ENCODE peak calls at places on chromosomes 11 and 22, in four cellular contexts. H is lung, I is foreskin fibroblast, Q is tibial artery. T is an unnamed sample.

GRCh38 chr11:1503708-1504104 is 17.1 kb upstream of the MOB2 start:
- DNase-seq in H (no peak), I (no peak), Q (no peak), T (no peak)

GRCh38 chr11:88345408-88345807 is 7.9 kb upstream of the CTSC start:
- DNase-seq in H (no peak), I (no peak), Q (no peak), T (no peak)

GRCh38 chr11:90133560-90134145 is 810 bp upstream of the NAALAD2 start:
- DNase-seq in H (no peak), I (no peak), Q (no peak), T (no peak)

GRCh38 chr22:46043816-46044717 is 67.1 kb upstream of the WNT7B start:
- DNase-seq in H (no peak), I (peak; percentile 64), Q (peak; percentile 47), T (no peak)

GRCh38 chr11:129115652-129116585 is 76.2 kb downstream of the ARHGAP32 start:
- DNase-seq in H (no peak), I (peak; percentile 59), Q (no peak), T (no peak)

GRCh38 chr11:43360361-43361032 is 1.8 kb downstream of the TTC17 start:
- DNase-seq in H (no peak), I (peak; percentile 54), Q (no peak), T (no peak)

GRCh38 chr11:110433393-110434333 is 3.9 kb downstream of the FDX1 start:
- DNase-seq in H (no peak), I (peak; percentile 41), Q (no peak), T (no peak)

GRCh38 chr11:779120-779954 is 2.0 kb upstream of the GATD1 start:
- DNase-seq in H (no peak), I (no peak), Q (no peak), T (no peak)

GRCh38 chr11:48169706-48170105 is 46.9 kb upstream of the OR4B1 start:
- DNase-seq in H (no peak), I (no peak), Q (no peak), T (no peak)

GRCh38 chr11:37786214-37786755 is 1188.2 kb upstream of the RAG2 start:
- DNase-seq in H (no peak), I (peak; percentile 79), Q (no peak), T (no peak)

GRCh38 chr11:83006877-83007330 is 64.8 kb downstream of the RAB30 start:
- DNase-seq in H (no peak), I (no peak), Q (no peak), T (peak; percentile 46)

GRCh38 chr11:131658414-131658813 is 288.0 kb downstream of the NTM start:
- DNase-seq in H (no peak), I (no peak), Q (no peak), T (no peak)

GRCh38 chr22:29555065-29555644 is 1.6 kb upstream of the THOC5 start:
- DNase-seq in H (no peak), I (peak; percentile 58), Q (no peak), T (no peak)

GRCh38 chr11:47980093-47980906 is at the start of gene PTPRJ:
- DNase-seq in H (peak; percentile 56), I (peak; percentile 64), Q (peak; percentile 28), T (peak; percentile 67)

GRCh38 chr11:128790200-128790599 is 76.9 kb downstream of the KCNJ1 start:
- DNase-seq in H (no peak), I (peak; percentile 34), Q (no peak), T (no peak)

GRCh38 chr11:38274031-38274430 is 1676.0 kb upstream of the RAG2 start:
- DNase-seq in H (no peak), I (no peak), Q (no peak), T (no peak)

GRCh38 chr11:10429526-10429925 is 25.5 kb upstream of the AMPD3 start:
- DNase-seq in H (no peak), I (no peak), Q (no peak), T (no peak)

DNA sequence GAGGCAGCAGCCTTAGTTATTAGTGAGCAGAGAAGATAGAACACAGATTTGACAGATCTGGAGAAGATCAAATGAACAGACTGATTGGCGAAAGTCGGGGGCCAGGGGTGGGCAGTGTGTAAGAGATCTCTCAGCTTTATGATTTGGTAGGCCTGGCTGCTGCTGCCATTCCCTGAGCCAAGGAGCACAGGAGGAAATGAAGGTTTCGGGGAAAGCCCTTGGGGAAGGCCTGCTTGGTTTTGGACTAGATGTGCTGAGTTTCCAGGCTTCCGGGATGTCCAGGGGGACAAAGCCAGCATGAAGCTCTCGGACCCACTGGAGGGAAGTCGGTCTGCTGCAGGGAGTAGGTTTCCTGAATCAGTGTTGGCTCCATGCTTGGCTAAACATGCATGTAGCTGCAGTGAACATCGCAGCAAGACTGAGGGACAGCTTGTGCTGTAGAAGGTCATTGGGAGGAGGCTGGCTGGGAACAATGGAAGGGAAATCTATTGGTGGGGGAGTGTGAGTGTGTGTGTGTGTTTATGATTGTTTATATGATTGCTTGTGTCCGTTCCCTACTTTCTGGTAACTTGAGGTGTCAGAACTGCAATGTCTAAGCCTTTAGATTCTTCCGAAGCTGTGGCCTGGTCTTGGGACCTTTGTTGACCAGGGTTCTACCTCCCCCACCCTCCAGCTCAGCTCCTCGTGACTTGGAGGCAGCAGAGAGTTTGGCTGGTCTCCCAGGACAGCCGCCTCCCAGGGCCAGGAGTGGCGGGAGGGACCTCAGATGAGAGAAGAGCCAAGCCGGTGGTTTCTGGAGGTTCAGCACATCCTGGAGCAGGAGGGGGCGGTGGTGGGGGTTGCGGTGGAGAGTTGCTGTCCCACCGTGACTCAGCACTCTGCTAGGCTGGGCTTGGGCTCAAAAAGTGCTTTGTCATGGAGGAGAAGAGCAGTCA is 4.0 kb upstream of the FTH1 start:
- DNase-seq in H (peak; percentile 97), I (peak; percentile 98), Q (peak; percentile 99), T (peak; percentile 82)
- H3K4me3 ChIP-seq in H (no peak overlapping the region), I (no peak overlapping the region), Q (peak overlapping the region; percentile 27), T (peak overlapping the region; percentile 23)

GRCh38 chr11:100536979-100537378 is 150.1 kb upstream of the ARHGAP42 start:
- DNase-seq in H (no peak), I (no peak), Q (no peak), T (no peak)
- TF ChIP-seq CTCF in H (no peak), I (no peak), Q (no peak), T (no peak)

DNA sequence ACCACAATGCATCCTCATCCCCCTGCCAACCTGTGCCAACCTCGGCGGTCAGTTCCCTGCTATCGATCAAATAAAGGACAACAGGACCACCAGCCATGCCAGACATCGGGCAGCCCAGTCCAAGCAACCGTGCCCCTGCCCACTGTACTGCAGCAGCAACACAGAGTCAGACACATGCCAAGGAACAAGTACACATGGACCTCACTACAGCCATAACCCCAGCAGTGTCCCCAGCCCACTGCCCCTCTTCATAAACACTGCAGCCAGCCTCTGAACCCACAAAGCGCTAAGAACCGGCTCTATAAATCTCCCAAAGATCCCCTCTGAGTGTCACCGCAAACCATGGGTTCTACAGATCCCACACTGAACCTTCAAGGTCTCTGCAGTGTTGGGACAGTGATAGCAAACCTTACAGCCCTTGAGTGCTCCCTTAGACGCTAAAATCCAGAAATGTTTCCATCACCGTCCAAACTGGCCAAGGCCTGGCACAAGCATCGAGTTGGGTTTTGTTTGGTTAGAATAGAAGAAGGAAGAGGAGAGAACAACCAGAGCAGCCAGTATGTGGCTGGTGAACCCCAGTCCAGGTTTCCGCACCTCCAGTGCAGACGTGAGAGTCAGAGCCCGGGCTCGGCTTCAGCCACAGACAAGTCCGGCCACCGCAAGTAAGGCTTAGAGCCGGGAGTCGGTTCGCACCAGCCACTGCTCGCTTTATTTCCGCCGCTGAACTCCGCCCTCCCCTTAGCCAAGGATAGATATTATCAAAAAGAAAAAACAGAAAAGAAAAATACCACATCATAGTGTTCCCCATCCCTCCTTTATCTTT is 7.9 kb downstream of the PAX6 start:
- DNase-seq in H (no peak), I (no peak), Q (no peak), T (no peak)
- H3K4me3 ChIP-seq in H (no peak overlapping the region), I (no peak overlapping the region), Q (no peak overlapping the region), T (no peak overlapping the region)

DNA sequence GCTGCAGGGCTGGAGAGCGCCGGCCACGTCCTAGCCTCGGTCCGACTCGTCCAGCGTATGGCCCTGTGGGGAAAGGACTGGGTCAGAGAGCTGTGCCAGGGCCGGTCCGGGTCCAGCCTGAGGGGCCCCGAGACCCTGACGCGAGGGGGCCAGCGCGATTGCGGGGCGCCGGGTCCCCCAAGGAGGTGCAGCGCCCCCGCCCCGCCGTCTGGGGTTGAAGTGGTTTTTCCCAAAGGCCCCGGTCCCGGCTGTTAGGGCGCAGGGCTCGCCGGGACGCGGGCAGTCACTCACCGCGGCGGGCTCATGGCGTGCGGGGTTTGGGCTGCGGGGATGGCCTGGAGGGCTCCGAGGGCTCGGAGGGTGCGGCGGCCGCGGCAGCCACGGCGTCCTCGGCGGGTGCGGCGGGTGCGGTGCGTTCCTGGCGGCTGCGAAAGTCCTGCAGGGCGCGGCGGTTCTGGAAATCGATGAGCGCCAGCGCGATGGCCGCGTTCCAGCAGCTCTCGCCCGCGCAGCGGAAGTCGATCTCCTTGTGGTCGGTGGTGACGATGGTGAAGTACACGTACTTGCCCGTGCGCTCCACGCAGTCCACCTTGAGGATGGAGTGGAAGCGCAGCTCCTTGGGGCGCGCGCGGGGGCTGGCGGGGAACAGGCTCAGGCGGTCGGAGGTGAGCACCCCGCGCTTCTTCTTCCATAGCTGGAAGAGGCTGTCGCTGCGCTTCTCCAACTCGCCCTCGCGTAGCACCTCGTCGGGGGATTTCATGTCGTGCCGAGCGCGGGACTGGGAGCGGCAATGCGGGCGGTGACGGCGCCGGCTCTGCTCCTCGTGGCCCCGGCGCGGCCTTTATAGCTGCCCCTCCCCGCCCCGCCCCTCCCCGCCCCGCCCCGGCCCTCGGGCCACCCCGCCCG is at the start of gene PHLDA2:
- DNase-seq in H (peak; percentile 62), I (peak; percentile 89), Q (peak; percentile 44), T (peak; percentile 46)
- TF ChIP-seq CTCF in H (no peak), I (no peak), Q (no peak), T (no peak)

GRCh38 chr22:21015051-21016006 is at the start of gene P2RX6:
- DNase-seq in H (no peak), I (peak; percentile 69), Q (no peak), T (no peak)

GRCh38 chr22:21013742-21014201 is 1.2 kb upstream of the P2RX6 start:
- DNase-seq in H (no peak), I (no peak), Q (no peak), T (no peak)

GRCh38 chr22:21016644-21017420 is 1.9 kb downstream of the P2RX6 start:
- DNase-seq in H (no peak), I (no peak), Q (no peak), T (no peak)

GRCh38 chr22:21012446-21013407 is 2.2 kb upstream of the P2RX6 start:
- DNase-seq in H (no peak), I (no peak), Q (no peak), T (no peak)

GRCh38 chr22:21014202-21015050 is 539 bp upstream of the P2RX6 start:
- DNase-seq in H (peak; percentile 84), I (peak; percentile 97), Q (peak; percentile 78), T (peak; percentile 94)
- H3K4me3 ChIP-seq in H (peak overlapping the region; percentile 37), I (peak overlapping the region; percentile 59), Q (peak overlapping the region; percentile 55), T (peak overlapping the region; percentile 56)